ENCODE peak calls at places on chromosomes 4 and X, in four cellular contexts. S is ovary, R is uterus, Y is NB4. O is an unnamed sample.

GRCh38 chr4:4693258-4693657 is 151.4 kb upstream of the STX18 start:
- DNase-seq in S (no peak), R (no peak), Y (peak), O (peak)

GRCh38 chr4:108219998-108220397 is 51.3 kb upstream of the LEF1 start:
- DNase-seq in S (no peak), R (no peak), Y (peak), O (peak)

GRCh38 chr4:187798385-187798784 is 197.2 kb upstream of the ZFP42 start:
- DNase-seq in S (no peak), R (no peak), Y (no peak), O (no peak)

GRCh38 chr4:555566-556275 is 20.4 kb downstream of the TMEM271 start:
- DNase-seq in S (no peak), R (no peak), Y (no peak), O (no peak)

GRCh38 chr4:87911252-87911774 is 64.2 kb upstream of the SPP1 start:
- DNase-seq in S (no peak), R (no peak), Y (no peak), O (peak)

GRCh38 chr4:146439437-146439836 is 82.3 kb downstream of the SLC10A7 start:
- DNase-seq in S (no peak), R (no peak), Y (no peak), O (no peak)

GRCh38 chr4:145307763-145308430 is 127.5 kb upstream of the OTUD4 start:
- DNase-seq in S (no peak), R (no peak), Y (no peak), O (no peak)

GRCh38 chr4:74873545-74874295 is 59.2 kb upstream of the PARM1 start:
- DNase-seq in S (no peak), R (no peak), Y (no peak), O (peak)

GRCh38 chr4:81632581-81633247 is 161.0 kb upstream of the RASGEF1B start:
- DNase-seq in S (no peak), R (no peak), Y (no peak), O (no peak)

GRCh38 chr4:89006307-89006706 is 50.7 kb downstream of the FAM13A start:
- DNase-seq in S (no peak), R (no peak), Y (no peak), O (no peak)

GRCh38 chr4:127055349-127055748 is 577.4 kb upstream of the INTU start:
- DNase-seq in S (no peak), R (no peak), Y (no peak), O (peak)

GRCh38 chr4:114694770-114695169 is 96.2 kb downstream of the UGT8 start:
- DNase-seq in S (no peak), R (no peak), Y (peak), O (peak)

GRCh38 chr4:155705664-155706063 is 39.0 kb downstream of the GUCY1A1 start:
- DNase-seq in S (no peak), R (no peak), Y (no peak), O (peak)

GRCh38 chrX:110012818-110013484 is 10.0 kb downstream of the TMEM164 start:
- DNase-seq in S (no peak), R (no peak), Y (no peak), O (no peak)

GRCh38 chr4:140096483-140096861 is 57.5 kb downstream of the MAML3 start:
- DNase-seq in S (no peak), R (no peak), Y (no peak), O (no peak)

GRCh38 chrX:136055651-136056221 is 70.5 kb downstream of the SLC9A6 start:
- DNase-seq in S (peak), R (peak), Y (no peak), O (peak)

GRCh38 chr4:78672441-78672815 is 103.7 kb upstream of the BMP2K start:
- DNase-seq in S (no peak), R (no peak), Y (no peak), O (no peak)

GRCh38 chrX:53288173-53288572 is 6.8 kb upstream of the IQSEC2 start:
- DNase-seq in S (peak), R (peak), Y (peak), O (no peak)

GRCh38 chr4:158327525-158327924 is 117.2 kb downstream of the TMEM144 start:
- DNase-seq in S (no peak), R (no peak), Y (peak), O (no peak)

GRCh38 chr4:183349673-183350072 is 27.4 kb upstream of the CLDN24 start:
- DNase-seq in S (no peak), R (no peak), Y (no peak), O (peak)

GRCh38 chr4:168152837-168153500 is 60.6 kb downstream of the ANXA10 start:
- DNase-seq in S (no peak), R (no peak), Y (no peak), O (peak)

GRCh38 chr4:36187723-36188333 is 56.5 kb downstream of the ARAP2 start:
- DNase-seq in S (no peak), R (no peak), Y (peak), O (peak)

DNA sequence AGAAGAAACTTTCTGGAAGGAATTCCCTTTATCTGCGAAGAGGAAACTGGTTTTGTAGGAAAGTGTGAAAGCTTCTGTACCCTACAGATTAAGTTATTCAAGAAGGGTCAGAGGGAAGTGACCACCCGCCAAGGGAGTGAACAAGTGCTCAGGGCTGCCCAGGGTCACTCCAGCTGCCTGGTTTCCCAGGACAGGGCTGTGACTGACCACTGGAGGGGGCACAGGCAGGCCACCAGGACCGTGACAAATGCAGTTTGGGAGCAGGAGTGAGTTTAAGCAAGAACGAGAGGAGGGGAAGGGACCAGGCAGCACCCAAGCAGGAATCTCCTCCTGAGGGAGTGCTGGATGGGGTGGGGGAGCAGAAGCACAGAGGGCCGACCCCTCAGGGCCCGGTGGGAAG is 34.2 kb downstream of the ZFYVE28 start:
- DNase-seq in S (no peak), R (no peak), Y (no peak), O (no peak)
- TF ChIP-seq CTCF in S (no peak), R (no peak), Y (no peak), O (no peak)

GRCh38 chr4:6468376-6468775 is 4.0 kb downstream of the PPP2R2C start:
- DNase-seq in S (peak), R (no peak), Y (no peak), O (no peak)

GRCh38 chr4:6470502-6471302 is 1.7 kb downstream of the PPP2R2C start:
- DNase-seq in S (peak), R (peak), Y (peak), O (peak)

GRCh38 chr4:6469144-6469543 is 3.3 kb downstream of the PPP2R2C start:
- DNase-seq in S (peak), R (no peak), Y (no peak), O (no peak)

GRCh38 chr4:6471303-6472007 is 959 bp downstream of the PPP2R2C start:
- DNase-seq in S (peak), R (no peak), Y (no peak), O (no peak)

GRCh38 chr4:6469898-6470501 is 2.4 kb downstream of the PPP2R2C start:
- DNase-seq in S (peak), R (no peak), Y (no peak), O (no peak)
- H3K4me3 ChIP-seq in S (peak), R (no peak), Y (no peak), O (peak)

DNA sequence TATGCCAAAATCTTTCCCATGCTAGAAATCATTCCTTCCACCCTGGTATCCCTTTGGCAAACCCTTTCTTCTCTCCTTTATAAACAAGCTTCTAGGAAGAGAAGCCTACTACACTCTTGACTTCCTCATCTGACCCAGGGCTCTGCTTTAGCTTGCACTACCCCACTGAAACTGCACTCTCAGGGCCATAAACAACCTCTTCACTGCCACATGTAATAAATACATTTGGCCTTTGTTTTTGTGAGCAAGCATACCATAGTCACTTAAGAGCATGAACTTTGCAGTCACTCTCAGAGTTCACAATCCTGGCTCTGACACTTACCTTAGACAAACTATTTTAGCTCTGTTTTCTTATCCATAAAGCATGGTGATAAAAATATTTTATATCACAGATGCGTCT is 50.8 kb upstream of the USP38 start:
- DNase-seq in S (no peak), R (no peak), Y (no peak), O (no peak)
- TF ChIP-seq CTCF in S (no peak), R (no peak), Y (no peak), O (no peak)

GRCh38 chrX:18353931-18354368 is 538 bp downstream of the SCML2 start:
- DNase-seq in S (peak), R (peak), Y (peak), O (no peak)
- H3K4me3 ChIP-seq in S (peak), R (peak), Y (peak), O (peak)

DNA sequence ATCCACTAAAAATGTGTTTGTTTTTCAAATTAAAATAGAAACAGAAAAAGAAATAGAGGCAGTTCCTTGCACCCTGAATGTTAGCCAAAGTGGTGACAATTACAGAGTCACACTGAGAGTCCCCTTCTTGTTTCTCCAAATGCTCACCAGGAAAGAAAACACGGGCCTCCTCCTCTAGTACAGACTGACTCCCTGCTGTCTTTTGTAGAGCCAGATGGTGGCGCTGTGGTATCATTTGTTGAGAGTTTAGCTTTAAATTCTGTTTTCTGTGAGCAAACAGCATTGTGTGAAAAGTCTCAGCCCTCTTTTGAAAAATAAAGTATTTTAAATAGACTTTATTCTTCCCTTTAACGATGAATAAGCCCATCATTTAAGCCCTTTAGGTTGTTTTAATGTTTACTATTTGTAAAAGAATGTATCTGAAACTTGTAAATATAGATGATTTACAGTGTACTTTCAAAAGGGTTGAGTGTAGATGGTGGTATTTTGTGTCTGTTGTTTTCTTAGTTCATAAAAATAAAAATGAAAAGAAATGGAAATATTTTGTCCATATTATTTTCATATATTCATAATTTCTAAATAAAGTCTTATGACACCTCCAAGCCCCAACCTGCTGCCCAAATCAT is 36.9 kb upstream of the ATOH1 start:
- DNase-seq in S (peak), R (no peak), Y (peak), O (peak)
- TF ChIP-seq CTCF in S (peak), R (peak), Y (peak), O (peak)

DNA sequence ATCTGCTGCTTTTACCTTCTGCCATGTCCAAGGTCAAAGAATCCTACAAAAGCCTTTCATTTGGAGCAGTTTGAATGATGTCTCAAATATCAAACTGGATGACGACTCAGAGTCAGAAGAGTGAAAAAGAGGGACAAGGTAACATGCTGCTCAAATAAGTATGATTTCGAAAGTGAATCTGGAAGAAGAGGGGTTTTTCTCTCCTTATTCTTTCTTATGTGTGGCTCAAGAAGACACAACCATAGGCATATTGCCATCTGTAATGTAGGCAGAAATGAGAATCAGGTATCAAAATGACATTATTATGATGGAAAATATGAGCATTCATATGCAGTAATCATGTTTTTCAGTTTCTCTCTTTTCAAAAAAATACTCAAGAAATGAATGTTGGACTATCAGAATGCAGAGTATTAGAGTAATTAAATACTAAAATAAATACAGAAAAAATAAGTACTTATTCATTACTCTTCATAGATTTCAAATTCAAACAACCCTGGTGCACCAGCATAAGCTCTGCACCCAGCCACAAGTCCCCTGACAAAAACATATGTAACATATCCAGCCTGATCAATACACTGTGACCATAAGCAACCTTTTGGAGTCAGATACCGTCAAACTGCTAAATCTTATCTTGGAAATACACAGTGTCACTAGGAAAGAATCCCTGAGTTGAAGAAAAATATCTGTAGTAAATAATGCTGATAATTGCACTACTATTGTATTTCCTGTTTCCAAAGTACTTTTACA is 468.6 kb downstream of the INPP4B start:
- DNase-seq in S (no peak), R (no peak), Y (no peak), O (no peak)
- H3K4me3 ChIP-seq in S (no peak), R (no peak), Y (no peak), O (no peak)

DNA sequence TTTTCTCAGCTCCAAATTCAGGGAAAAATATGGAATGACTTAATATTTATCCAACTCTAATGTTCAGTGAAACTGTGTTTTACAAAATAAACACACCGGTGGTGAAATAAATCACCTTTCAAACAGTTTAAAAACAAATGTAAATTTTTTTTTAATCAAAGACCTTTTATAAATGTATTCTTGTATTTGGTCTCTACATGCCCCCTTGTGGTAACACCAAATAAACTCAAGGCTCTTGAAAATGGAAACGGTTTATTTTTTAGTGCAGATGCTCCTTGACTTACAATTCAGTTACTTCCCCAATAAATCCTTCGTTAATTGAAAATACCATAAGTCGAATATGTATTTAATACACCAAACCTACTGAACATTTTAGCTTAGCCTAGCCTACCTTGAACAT is 45.9 kb upstream of the ITM2A start:
- DNase-seq in S (no peak), R (no peak), Y (peak), O (peak)
- TF ChIP-seq CTCF in S (peak), R (peak), Y (no peak), O (no peak)

GRCh38 chrX:30874851-30875250 is 14.2 kb downstream of the TAB3 start:
- DNase-seq in S (no peak), R (no peak), Y (no peak), O (no peak)

GRCh38 chrX:30880058-30880457 is 9.0 kb downstream of the TAB3 start:
- DNase-seq in S (no peak), R (no peak), Y (no peak), O (no peak)

GRCh38 chrX:30870572-30870971 is 18.5 kb downstream of the TAB3 start:
- DNase-seq in S (no peak), R (no peak), Y (no peak), O (no peak)

GRCh38 chrX:30876367-30876766 is 12.7 kb downstream of the TAB3 start:
- DNase-seq in S (no peak), R (no peak), Y (no peak), O (no peak)

DNA sequence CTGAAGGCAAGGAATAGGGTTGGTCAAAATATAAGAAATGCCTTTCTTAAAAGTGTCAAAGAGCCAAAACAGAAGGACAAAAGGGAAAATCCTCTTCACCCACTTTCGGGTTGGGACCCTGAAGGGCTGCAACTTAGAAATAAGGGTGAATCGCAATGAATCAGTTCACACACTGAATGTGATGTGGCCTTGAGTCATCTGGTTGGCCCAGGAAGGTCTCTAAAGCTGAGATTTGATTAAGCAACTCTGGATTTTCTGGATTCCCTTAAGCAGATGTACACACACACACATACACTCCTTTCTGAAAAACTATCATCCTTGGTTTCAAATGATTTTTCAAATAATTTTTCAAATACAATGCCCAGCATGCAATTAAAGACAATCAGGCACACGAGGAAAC is 13.1 kb downstream of the TAB3 start:
- DNase-seq in S (no peak), R (no peak), Y (no peak), O (peak)
- H3K4me3 ChIP-seq in S (no peak), R (no peak), Y (no peak), O (no peak)